ENCODE peak calls at places on chromosomes 2 and 18, in four cellular contexts. Q, L, K and D are unnamed samples.

GRCh38 chr2:231227309-231228162 is 29.1 kb downstream of the ARMC9 start:
- DNase-seq in Q (peak; percentile 70), L (peak; percentile 74), K (peak; percentile 84), D (peak; percentile 84)

GRCh38 chr2:75595541-75596395 is 35.0 kb upstream of the EVA1A start:
- DNase-seq in L (no peak), K (peak; percentile 38), Q (no peak), D (no peak)

GRCh38 chr2:85531585-85531984 is 7.4 kb upstream of the MAT2A start:
- DNase-seq in K (no peak), Q (no peak), L (no peak), D (no peak)

GRCh38 chr2:75600418-75601088 is 39.8 kb upstream of the EVA1A start:
- DNase-seq in K (no peak), L (no peak), Q (no peak), D (no peak)

GRCh38 chr2:235981629-235982028 is 186.6 kb downstream of the GBX2 start:
- DNase-seq in K (no peak), Q (no peak), L (no peak), D (no peak)

GRCh38 chr18:79404567-79404910 is 8.8 kb downstream of the NFATC1 start:
- DNase-seq in Q (no peak), K (no peak), L (no peak), D (no peak)

GRCh38 chr2:9439536-9439935 is 16.1 kb downstream of the CPSF3 start:
- DNase-seq in Q (no peak), L (no peak), K (no peak), D (no peak)

GRCh38 chr18:9722691-9723090 is 14.6 kb downstream of the RAB31 start:
- DNase-seq in Q (no peak), K (peak; percentile 37), L (no peak), D (no peak)

GRCh38 chr2:47041065-47041464 is 114.0 kb downstream of the STPG4 start:
- DNase-seq in Q (no peak), K (no peak), L (no peak), D (no peak)

GRCh38 chr18:79771446-79772107 is 26.2 kb upstream of the KCNG2 start:
- DNase-seq in Q (no peak), L (no peak), K (no peak), D (no peak)

GRCh38 chr2:201909961-201910361 is 103.6 kb downstream of the CDK15 start:
- DNase-seq in L (no peak), K (no peak), Q (peak; percentile 27), D (no peak)

GRCh38 chr2:157790780-157791179 is 85.3 kb downstream of the ACVR1 start:
- DNase-seq in K (no peak), Q (no peak), L (no peak), D (no peak)

GRCh38 chr18:27860011-27860410 is 316.9 kb downstream of the CDH2 start:
- DNase-seq in K (no peak), L (no peak), Q (no peak), D (no peak)

GRCh38 chr2:145155196-145155595 is 635.3 kb upstream of the ZEB2 start:
- DNase-seq in L (no peak), Q (no peak), K (no peak), D (no peak)

GRCh38 chr2:228469721-228470120 is 288.2 kb upstream of the SPHKAP start:
- DNase-seq in K (no peak), Q (no peak), L (no peak), D (no peak)

GRCh38 chr18:36314754-36315153 is 17.2 kb downstream of the FHOD3 start:
- DNase-seq in K (no peak), Q (no peak), L (no peak), D (no peak)

GRCh38 chr2:230660294-230661060 is 52.2 kb upstream of the CAB39 start:
- DNase-seq in K (peak; percentile 47), Q (peak; percentile 79), L (peak; percentile 39), D (no peak)

GRCh38 chr2:17190527-17190926 is 327.7 kb downstream of the RAD51AP2 start:
- DNase-seq in Q (no peak), K (no peak), L (no peak), D (no peak)

GRCh38 chr2:212843409-212844199 is 305.0 kb upstream of the ERBB4 start:
- DNase-seq in L (no peak), Q (no peak), K (no peak), D (no peak)

DNA sequence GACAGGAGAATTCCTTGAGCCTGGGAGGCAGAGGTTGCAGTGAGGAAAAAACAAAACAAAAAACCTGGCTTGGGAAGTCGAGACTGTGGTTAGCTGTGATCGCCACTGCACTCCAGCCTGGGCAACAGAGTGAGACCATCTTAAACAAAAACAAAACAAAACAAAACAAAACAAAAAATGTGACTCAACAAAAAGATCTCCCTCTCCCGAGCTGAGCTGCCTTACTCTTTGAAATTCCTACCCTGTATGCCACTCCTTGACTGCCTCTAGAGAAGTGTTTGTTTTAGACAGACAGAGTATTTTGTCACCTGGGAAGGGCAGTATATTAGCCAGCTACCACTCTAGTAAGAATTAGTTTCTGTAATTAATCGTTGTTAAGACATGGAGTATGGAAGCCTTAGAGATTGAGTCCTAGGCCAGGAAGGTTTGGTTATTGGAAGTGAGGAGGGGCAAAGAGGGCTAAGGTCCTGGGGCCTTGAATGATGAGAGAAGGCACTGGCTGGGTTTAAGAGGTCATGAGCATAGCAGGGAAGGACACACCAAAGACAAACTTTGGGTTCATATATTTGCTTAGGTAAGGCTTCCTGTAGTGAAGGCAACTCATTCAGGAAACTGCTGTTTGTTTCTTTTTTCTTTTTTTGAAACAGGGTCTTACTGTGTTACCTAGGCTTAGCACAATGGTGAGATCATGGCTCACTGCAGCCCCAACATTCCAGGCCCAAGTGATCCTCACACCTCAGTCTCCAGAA is 56.0 kb downstream of the HAUS1 start:
- DNase-seq in Q (no peak), L (no peak), K (no peak), D (no peak)
- TF ChIP-seq BHLHE40 in Q (no peak), L (no peak), K (no peak), D (no peak)

GRCh38 chr2:20638646-20639430 is 12.1 kb downstream of the HS1BP3 start:
- DNase-seq in L (no peak), K (no peak), Q (no peak), D (no peak)
- TF ChIP-seq FOXK2 in L (no peak), K (no peak), Q (no peak), D (no peak)

DNA sequence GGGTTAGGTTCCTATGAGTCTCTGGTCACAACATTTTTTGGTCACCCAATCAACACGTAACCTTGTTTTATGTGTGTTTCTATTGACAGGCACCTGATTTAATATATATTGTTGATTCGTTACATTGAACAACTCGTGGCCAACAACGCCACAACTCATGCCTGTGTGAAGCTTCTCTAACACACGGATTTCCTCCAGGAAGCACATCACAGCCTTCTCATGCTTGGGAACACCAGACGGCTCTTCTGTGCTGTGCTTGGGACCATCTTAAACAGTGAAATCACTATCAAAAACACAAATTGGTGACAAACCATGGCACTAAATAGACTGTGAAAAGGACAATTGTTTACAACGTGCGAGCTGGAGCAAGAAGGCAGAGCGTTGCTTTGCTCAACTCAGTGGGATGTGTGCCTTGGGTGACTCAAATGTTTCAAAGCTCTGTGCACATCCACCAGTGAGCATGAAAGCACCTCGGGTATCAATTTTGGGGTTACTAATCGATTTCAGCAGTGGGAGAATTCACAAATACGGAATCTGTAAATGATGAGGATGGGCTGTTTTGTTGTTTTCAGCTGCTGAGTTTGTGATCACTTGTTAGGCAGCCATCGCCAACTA is 182.4 kb upstream of the ARL4C start:
- DNase-seq in L (no peak), K (no peak), Q (no peak), D (no peak)
- TF ChIP-seq BHLHE40 in L (no peak), K (no peak), Q (no peak), D (no peak)

GRCh38 chr2:8300216-8300615 is 381.6 kb upstream of the ID2 start:
- DNase-seq in K (no peak), L (no peak), Q (no peak), D (no peak)
- TF ChIP-seq FOXK2 in K (no peak), L (no peak), Q (no peak), D (no peak)

GRCh38 chr2:27445615-27446014 is 3.4 kb downstream of the KRTCAP3 start:
- DNase-seq in K (no peak), L (no peak), Q (no peak), D (no peak)
- TF ChIP-seq BHLHE40 in K (no peak), L (no peak), Q (no peak), D (no peak)